ENCODE peak calls at places on chromosomes 12 and 14, in seven cellular contexts. F, G, P, U, X, R and O are unnamed samples.

GRCh38 chr14:104682107-104682593 is 7.3 kb upstream of the INF2 start:
- DNase-seq in F (peak), G (no peak), P (peak), U (peak), X (no peak), R (no peak), O (no peak)

GRCh38 chr12:123063535-123063934 is 83.1 kb downstream of the ARL6IP4 start:
- DNase-seq in F (peak), G (no peak), P (no peak), U (no peak), X (no peak), R (peak), O (peak)

GRCh38 chr12:1054103-1054838 is 63.2 kb downstream of the ERC1 start:
- DNase-seq in F (peak), G (no peak), P (peak), U (no peak), X (no peak), R (no peak), O (no peak)

GRCh38 chr12:91988076-91988475 is 157.6 kb downstream of the BTG1 start:
- DNase-seq in F (no peak), G (no peak), P (no peak), U (no peak), X (no peak), R (no peak), O (no peak)

GRCh38 chr14:23695220-23695999 is 59.2 kb downstream of the DHRS2 start:
- DNase-seq in F (peak), G (peak), P (peak), U (no peak), X (no peak), R (no peak), O (no peak)

GRCh38 chr12:96985515-96986362 is 78.7 kb downstream of the NEDD1 start:
- DNase-seq in F (peak), G (no peak), P (peak), U (no peak), X (no peak), R (peak), O (peak)

GRCh38 chr12:53211476-53212381 is 4.7 kb upstream of the ITGB7 start:
- DNase-seq in F (peak), G (no peak), P (peak), U (no peak), X (no peak), R (no peak), O (peak)

GRCh38 chr14:99619873-99620834 is 16.1 kb upstream of the CCDC85C start:
- DNase-seq in F (no peak), G (peak), P (no peak), U (peak), X (peak), R (no peak), O (peak)

GRCh38 chr14:88352299-88353097 is 29.4 kb upstream of the KCNK10 start:
- DNase-seq in F (no peak), G (no peak), P (no peak), U (peak), X (peak), R (no peak), O (no peak)

GRCh38 chr14:99191663-99192621 is 80.1 kb downstream of the BCL11B start:
- DNase-seq in F (no peak), G (peak), P (peak), U (peak), X (peak), R (no peak), O (peak)

GRCh38 chr12:109770104-109770860 is 56.7 kb downstream of the FAM222A start:
- DNase-seq in F (no peak), G (no peak), P (no peak), U (no peak), X (no peak), R (no peak), O (no peak)

GRCh38 chr14:100677925-100678765 is 48.5 kb upstream of the DLK1 start:
- DNase-seq in F (no peak), G (peak), P (peak), U (no peak), X (peak), R (no peak), O (no peak)

GRCh38 chr14:93490001-93490400 is 59.3 kb downstream of the UNC79 start:
- DNase-seq in F (no peak), G (no peak), P (no peak), U (no peak), X (no peak), R (no peak), O (no peak)

DNA sequence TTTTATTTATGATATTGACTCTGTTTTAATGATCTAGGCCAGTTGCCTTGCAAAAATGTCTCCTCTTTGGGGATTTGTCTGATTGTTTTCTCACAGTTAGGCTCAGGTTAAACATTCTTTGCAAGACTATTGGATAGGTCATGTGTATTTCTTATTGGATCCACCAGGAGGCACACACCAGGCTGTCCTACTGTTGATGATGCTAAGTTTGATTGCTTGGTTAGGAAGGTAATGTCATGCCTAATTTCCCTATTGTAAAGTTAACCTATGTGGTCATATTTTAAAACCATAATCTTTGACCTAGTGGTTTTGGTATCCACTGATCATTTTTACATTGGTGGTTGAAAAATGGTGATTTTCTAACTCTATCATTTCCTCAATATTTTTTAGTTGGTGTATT is 137.1 kb downstream of the BRMS1L start:
- DNase-seq in F (peak), G (no peak), P (no peak), U (peak), X (no peak), R (no peak), O (no peak)
- TF ChIP-seq CTCF in F (peak), G (peak), P (no peak), U (peak), X (peak), R (peak), O (no peak)

GRCh38 chr12:70106347-70106746 is 136.9 kb upstream of the CNOT2 start:
- DNase-seq in F (no peak), G (no peak), P (no peak), U (no peak), X (no peak), R (no peak), O (no peak)

DNA sequence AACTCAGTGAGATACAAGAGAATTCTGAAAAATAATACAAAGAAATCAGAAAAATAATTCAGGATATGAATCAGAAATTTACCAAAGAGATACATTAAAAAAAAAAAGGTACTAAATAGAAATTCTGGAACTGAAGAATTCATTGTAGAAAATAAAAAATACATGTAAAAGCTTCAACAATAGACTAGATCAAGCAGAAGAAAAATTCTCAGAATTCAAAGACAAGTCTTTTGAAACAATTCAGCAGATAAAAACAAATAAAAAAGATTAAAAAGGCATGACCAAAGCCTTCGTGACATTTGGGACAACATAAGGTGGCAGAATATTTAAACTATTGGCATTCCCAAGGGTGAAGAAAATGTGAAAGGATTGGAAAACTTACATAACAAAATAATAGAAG is 133.1 kb upstream of the CNOT2 start:
- DNase-seq in F (no peak), G (no peak), P (no peak), U (no peak), X (no peak), R (no peak), O (no peak)
- TF ChIP-seq CTCF in F (no peak), G (no peak), P (no peak), U (no peak), X (no peak), R (no peak), O (no peak)

GRCh38 chr12:71484272-71484905 is 44.8 kb downstream of the LGR5 start:
- DNase-seq in F (peak), G (no peak), P (no peak), U (no peak), X (no peak), R (no peak), O (no peak)
- TF ChIP-seq CTCF in F (no peak), G (no peak), P (no peak), U (no peak), X (no peak), R (no peak), O (no peak)

GRCh38 chr14:54003064-54003463 is 46.4 kb upstream of the BMP4 start:
- DNase-seq in F (no peak), G (no peak), P (no peak), U (no peak), X (no peak), R (no peak), O (no peak)

GRCh38 chr14:54000341-54000811 is 43.8 kb upstream of the BMP4 start:
- DNase-seq in F (no peak), G (no peak), P (no peak), U (no peak), X (peak), R (no peak), O (no peak)

GRCh38 chr14:53999061-53999488 is 42.5 kb upstream of the BMP4 start:
- DNase-seq in F (no peak), G (peak), P (no peak), U (no peak), X (peak), R (no peak), O (no peak)

GRCh38 chr14:54002653-54003052 is 46.0 kb upstream of the BMP4 start:
- DNase-seq in F (no peak), G (peak), P (no peak), U (no peak), X (peak), R (no peak), O (no peak)

GRCh38 chr14:54001189-54001878 is 44.7 kb upstream of the BMP4 start:
- DNase-seq in F (peak), G (no peak), P (peak), U (peak), X (peak), R (no peak), O (no peak)
- TF ChIP-seq CTCF in F (peak), G (no peak), P (no peak), U (peak), X (no peak), R (no peak), O (no peak)

GRCh38 chr14:67331368-67332125 is 28.1 kb downstream of the ATP6V1D start:
- DNase-seq in F (no peak), G (peak), P (no peak), U (no peak), X (peak), R (no peak), O (no peak)

GRCh38 chr14:67332468-67332867 is 27.1 kb downstream of the ATP6V1D start:
- DNase-seq in F (no peak), G (no peak), P (no peak), U (no peak), X (peak), R (no peak), O (no peak)

DNA sequence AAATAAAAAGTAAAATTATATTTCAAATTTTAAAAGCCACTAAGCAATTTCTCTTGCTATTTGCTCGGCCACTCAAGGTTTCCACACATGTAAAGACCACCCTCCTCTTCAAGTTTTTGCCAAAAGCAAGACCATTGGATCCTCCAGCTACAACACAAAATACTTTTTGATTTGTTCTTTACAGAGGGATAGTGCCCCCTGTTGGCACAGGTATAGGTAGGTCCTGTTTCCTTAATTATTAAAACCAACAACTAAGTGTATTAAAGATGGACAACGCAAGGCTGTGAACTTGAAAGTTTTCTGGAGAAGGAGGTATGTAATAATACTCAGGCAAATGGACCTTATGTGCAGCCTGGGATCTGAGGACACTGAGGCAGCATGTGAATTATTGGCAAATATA is 23.8 kb downstream of the ATP6V1D start:
- DNase-seq in F (peak), G (no peak), P (no peak), U (no peak), X (no peak), R (no peak), O (peak)
- TF ChIP-seq CTCF in F (peak), G (peak), P (peak), U (peak), X (peak), R (peak), O (peak)

GRCh38 chr12:4975574-4975973 is 65.9 kb downstream of the KCNA1 start:
- DNase-seq in F (peak), G (no peak), P (no peak), U (no peak), X (no peak), R (peak), O (no peak)
- TF ChIP-seq CTCF in F (peak), G (no peak), P (no peak), U (no peak), X (no peak), R (no peak), O (no peak)

DNA sequence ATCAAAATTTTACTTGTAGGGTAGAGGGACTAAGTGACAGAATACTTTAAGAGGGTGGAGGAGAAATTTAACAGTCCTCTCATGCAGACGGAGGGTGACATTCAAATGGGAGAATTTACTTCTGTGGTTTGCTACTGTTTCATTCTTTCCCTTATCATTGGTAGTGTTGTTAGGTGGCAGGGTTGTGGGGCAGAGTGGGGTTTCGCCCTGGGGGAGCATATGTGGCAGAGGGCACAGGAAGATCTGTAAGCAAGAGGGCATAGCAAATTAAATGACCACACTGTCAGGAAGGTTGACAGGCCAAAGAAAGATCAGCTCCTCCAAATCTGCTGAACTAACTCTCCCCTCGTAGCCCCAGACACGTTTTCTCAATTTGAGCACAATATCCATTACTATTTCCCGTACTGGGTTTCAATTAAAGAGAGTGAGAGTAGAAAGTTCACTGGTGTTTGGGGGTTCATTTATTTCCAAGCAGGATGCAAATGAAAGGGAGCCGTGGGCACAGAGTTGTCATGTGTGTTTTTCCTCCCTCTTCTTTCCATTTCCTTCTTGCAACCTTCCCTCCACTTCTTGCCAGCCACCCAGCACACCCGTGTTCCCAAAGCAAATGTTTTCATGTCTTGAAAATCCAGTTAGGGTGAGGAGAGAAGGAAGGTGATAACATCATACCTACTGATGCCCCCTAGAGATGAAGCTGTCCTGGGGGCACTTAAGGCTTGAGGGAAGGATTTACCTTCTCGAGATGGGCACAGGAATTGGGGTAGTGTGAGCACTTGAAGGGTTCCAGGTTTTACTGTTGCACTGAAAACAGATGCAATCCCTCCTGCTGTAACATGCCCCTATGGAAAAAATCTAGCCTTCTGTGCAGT is 6.5 kb upstream of the TBX3 start:
- DNase-seq in F (peak), G (no peak), P (no peak), U (no peak), X (no peak), R (no peak), O (no peak)
- TF ChIP-seq CTCF in F (no peak), G (no peak), P (no peak), U (no peak), X (no peak), R (no peak), O (no peak)

DNA sequence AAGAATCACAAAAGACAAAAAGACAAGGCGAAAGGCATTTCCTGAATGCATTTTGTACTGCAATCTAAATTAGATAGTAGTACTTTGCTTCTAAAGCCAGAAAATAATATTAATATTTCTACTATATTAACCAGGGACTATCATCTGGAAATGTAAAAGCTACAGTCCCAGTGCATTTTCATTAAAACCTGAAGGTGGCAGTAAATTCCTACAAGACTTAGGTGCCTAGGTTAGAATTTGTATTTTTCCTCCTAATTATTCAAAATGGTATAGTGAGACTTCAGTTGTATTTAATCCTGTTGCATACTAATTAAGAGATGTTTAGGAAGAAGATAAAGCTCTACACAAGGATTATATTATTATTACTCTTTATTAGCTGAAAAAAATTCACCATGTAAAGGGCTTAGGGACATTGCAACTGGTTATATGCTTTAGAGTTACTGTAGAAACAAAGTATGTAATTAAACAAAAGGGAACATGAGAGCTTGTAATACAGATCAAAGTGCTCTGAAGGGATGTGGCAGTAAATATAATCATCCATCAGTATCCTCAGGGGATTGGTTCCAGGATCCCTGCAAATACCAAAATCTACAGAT is 53.6 kb downstream of the BRMS1L start:
- DNase-seq in F (peak), G (peak), P (no peak), U (peak), X (no peak), R (peak), O (no peak)
- TF ChIP-seq CTCF in F (peak), G (peak), P (peak), U (peak), X (no peak), R (peak), O (peak)